ENCODE peak calls at places on chromosomes 1 and 21, in eight cellular contexts. D is activated naive CD4-positive, alpha-beta T cell treated with anti-CD3 and anti-CD28 coated beads, Interleukin-2, amount 50 U/mL, for 72 hours; F is non-pigmented ciliary epithelial cell; H is Kasumi-1; J is stimulated activated CD4-positive, alpha-beta T cell treated with anti-CD3 and anti-CD28 coated beads, Interleukin-12 subunit alpha, Interleukin-12 subunit beta, amount 100 ng/mL, for 4 hours; B is stimulated activated CD8-positive, alpha-beta memory T cell treated with anti-CD3 and anti-CD28 coated beads, Interleukin-12 subunit alpha, Interleukin-12 subunit beta, amount 100 ng/mL, for 1 hour; S is anterior cingulate cortex; V is NT2/D1. T is an unnamed sample.

GRCh38 chr1:36349241-36349671 is 25.8 kb upstream of the EVA1B start:
- DNase-seq in D (no peak), F (no peak), H (no peak), J (no peak), B (no peak), S (no peak), V (no peak), T (peak)

GRCh38 chr1:39124282-39124681 is 80.2 kb upstream of the MACF1 start:
- DNase-seq in D (no peak), F (no peak), H (no peak), J (no peak), B (no peak), S (no peak), V (no peak), T (no peak)

GRCh38 chr1:22689505-22689904 is 21.1 kb upstream of the EPHB2 start:
- DNase-seq in D (no peak), F (peak), H (no peak), J (no peak), B (no peak), S (no peak), V (no peak), T (peak)

GRCh38 chr1:22410928-22411495 is 40.6 kb upstream of the ZBTB40 start:
- DNase-seq in D (no peak), F (no peak), H (no peak), J (no peak), B (no peak), S (no peak), V (no peak), T (no peak)

GRCh38 chr1:54332781-54333585 is 73.2 kb downstream of the SSBP3 start:
- DNase-seq in D (no peak), F (no peak), H (no peak), J (no peak), B (no peak), S (peak), V (no peak), T (no peak)

GRCh38 chr1:28910379-28911125 is 3.8 kb upstream of the EPB41 start:
- DNase-seq in D (no peak), F (no peak), H (no peak), J (no peak), B (no peak), S (no peak), V (no peak), T (no peak)

GRCh38 chr1:110846861-110847260 is 26.1 kb upstream of the CD53 start:
- DNase-seq in D (no peak), F (no peak), H (no peak), J (no peak), B (no peak), S (no peak), V (no peak), T (no peak)

GRCh38 chr21:42389449-42389835 is 6.4 kb downstream of the TMPRSS3 start:
- DNase-seq in D (no peak), F (no peak), H (no peak), J (no peak), B (no peak), S (no peak), V (no peak), T (no peak)

GRCh38 chr21:45889961-45890360 is 91.6 kb upstream of the COL6A1 start:
- DNase-seq in D (no peak), F (no peak), H (no peak), J (no peak), B (no peak), S (no peak), V (no peak), T (no peak)